ENCODE peak calls at places on chromosomes 11 and 22, in five cellular contexts. E is A549, U is prostate gland, M is right lobe of liver, T is adrenal gland. D is an unnamed sample.

GRCh38 chr11:65870706-65871681 is 1.6 kb downstream of the EFEMP2 start:
- DNase-seq in M (peak), T (no peak), U (no peak), E (no peak), D (no peak)

GRCh38 chr11:107151579-107151978 is 133.3 kb upstream of the GUCY1A2 start:
- DNase-seq in U (no peak), E (no peak), M (no peak), T (no peak), D (no peak)

GRCh38 chr11:115659061-115659963 is 155.1 kb upstream of the CADM1 start:
- DNase-seq in T (no peak), M (no peak), E (no peak), U (no peak), D (no peak)

GRCh38 chr22:43867839-43868652 is 5.7 kb upstream of the SULT4A1 start:
- DNase-seq in M (peak), T (peak), U (peak), E (peak), D (peak)

GRCh38 chr11:115541518-115541917 is 37.3 kb upstream of the CADM1 start:
- DNase-seq in T (no peak), U (no peak), E (no peak), M (no peak), D (no peak)

GRCh38 chr11:34926831-34927132 is 10.4 kb downstream of the PDHX start:
- DNase-seq in T (no peak), M (no peak), E (no peak), U (no peak), D (no peak)

GRCh38 chr11:119193001-119193400 is 7.7 kb downstream of the NHERF4 start:
- DNase-seq in T (no peak), E (no peak), U (no peak), M (no peak), D (no peak)

GRCh38 chr11:86670179-86670578 is 2.2 kb downstream of the ME3 start:
- DNase-seq in T (no peak), M (no peak), E (no peak), U (no peak), D (no peak)

GRCh38 chr11:68552542-68552941 is 92.0 kb downstream of the PPP6R3 start:
- DNase-seq in U (no peak), E (no peak), M (no peak), T (no peak), D (no peak)

GRCh38 chr11:36333897-36334296 is 37.8 kb downstream of the PRR5L start:
- DNase-seq in E (peak), U (no peak), M (no peak), T (no peak), D (no peak)

GRCh38 chr11:111849631-111850030 is 21.8 kb downstream of the ALG9 start:
- DNase-seq in U (no peak), M (no peak), T (no peak), E (no peak), D (no peak)

GRCh38 chr22:31579835-31580242 is 82.2 kb downstream of the PISD start:
- DNase-seq in E (peak), M (no peak), T (no peak), U (peak), D (no peak)

GRCh38 chr11:62613275-62613864 is 313 bp downstream of the ROM1 start:
- DNase-seq in T (peak), M (no peak), E (no peak), U (no peak), D (peak)

GRCh38 chr11:62614275-62614674 is 1.2 kb downstream of the ROM1 start:
- DNase-seq in E (no peak), M (no peak), U (no peak), T (no peak), D (no peak)

GRCh38 chr11:62610814-62611704 is 1.5 kb downstream of the EML3 start:
- DNase-seq in E (no peak), U (no peak), T (no peak), M (no peak), D (no peak)

GRCh38 chr11:62611705-62612365 is 740 bp downstream of the EML3 start:
- DNase-seq in U (no peak), E (peak), T (peak), M (no peak), D (no peak)

DNA sequence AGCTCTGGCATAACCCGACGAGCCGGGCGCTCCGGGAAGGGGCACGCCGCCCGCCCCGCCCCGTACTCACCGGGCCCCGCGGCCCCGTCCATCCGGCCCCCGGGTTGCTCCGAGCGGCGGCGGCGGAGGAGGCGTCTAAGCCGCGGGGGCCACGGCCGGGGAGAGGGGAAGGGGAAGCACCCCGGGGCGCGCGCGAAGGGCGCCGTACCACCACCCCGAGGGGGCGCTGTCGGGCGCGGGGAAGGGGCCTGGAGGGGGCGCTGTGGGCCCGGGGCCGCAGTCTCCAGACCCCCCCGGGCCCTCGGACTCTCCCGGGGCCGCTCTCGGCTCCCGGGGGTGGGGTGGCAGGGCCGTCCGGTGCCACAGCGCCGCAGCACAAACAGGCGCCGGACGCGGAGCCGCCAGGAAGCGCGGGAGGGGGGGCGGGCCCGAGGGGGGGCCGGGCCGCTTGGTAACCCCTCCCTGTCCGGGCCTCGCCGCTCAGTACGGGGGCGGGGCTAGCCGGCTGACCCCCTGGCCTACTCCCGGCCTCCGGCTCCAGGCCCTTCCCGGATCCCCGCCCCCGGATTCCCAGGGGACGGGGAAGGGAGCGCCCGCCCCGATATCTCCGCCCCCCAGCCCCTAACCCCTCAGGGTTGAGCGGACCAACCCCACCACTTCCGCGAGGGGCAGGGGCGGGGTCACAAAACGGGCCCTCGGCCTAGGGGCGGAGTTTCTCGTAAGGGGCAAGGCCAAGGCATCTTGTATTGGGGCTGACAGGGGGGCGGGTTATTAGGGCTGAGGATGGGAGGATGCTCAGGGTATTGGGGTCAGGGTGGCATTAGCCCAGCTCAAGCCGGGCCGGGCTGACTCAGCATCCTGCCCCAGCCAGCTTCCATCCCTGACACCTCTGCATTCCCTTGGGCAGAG is at the start of the genes EML3 and ROM1:
- DNase-seq in M (peak), T (peak), E (peak), U (peak), D (peak)
- TF ChIP-seq POLR2A in M (peak), T (no peak), E (no peak), U (peak), D (no peak)

DNA sequence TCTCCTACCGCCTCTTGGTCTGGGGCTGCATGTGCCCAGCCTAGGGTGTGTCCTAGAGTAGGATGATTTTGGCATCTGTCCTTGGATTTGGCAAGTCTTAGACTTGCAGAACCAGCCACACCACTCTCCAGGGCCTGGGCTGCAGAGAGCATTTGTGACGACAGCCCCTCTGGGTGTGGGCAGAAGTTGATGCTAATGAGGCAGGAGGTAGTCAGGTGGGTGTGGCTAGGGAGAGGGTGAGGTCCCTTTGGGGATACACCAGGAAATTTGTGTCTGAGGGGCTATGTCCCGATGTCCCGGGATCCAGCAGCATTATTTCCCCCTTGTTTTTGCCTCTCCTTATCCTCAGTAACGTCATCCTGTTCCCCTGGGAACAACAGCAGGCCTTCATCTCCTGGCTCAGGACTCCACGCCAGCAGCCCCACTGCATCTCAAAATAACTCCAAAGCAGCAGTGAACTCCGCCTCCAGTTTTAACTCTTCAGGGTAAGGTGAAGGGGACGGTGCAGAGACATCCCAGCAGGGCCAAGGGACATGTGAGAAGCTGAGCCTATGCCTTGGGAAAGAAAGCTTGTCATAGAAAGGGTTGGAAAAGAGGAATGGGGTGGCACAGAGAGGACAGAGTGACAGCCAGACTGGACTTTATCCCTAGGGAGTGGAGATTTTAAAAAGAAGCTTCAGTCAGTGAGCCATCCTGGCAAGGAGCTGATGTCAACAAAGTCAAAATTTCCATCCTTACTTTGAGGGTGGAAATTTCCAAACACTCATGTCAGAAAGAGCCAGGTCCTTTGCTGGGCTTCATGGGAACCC is 8.0 kb upstream of the TLCD5 start:
- DNase-seq in M (no peak), U (peak), T (peak), E (no peak), D (peak)
- H3K27ac ChIP-seq in M (no peak), U (peak), T (no peak), E (no peak), D (peak)

DNA sequence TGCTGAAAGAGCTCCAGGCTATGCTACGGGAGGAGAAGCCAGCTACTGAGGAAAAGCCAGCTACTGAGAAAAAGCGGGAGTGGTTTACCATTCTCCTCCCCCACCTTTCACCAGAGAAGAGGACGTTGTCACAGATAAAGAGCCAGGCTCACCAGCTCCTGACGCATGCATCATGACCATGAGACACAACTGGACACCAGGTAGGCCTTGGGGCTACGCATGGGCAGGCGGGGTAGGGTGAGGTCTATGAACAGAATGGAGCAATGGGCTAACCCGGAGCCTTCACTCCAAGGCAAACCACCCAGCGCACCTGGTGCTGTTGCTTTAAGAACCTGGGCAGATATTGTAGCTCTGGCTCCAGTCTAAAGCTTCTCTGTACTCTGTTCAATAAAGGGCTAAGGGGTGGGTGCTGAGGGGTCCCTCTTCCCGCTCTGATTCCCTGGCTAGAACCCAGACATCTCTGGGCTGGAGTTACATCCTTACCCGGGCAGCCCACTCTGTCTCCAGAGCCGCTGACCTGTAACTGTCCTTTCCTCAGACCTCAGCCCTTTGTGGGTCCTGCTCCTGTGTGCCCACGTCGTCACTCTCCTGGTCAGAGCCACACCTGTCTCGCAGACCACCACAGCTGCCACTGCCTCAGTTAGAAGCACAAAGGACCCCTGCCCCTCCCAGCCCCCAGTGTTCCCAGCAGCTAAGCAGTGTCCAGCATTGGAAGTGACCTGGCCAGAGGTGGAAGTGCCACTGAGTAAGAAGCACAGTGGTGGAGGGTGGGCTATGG is 1.3 kb downstream of the IL18BP start:
- DNase-seq in T (peak), M (no peak), E (no peak), U (no peak), D (no peak)
- TF ChIP-seq POLR2A in T (no peak), M (no peak), E (no peak), U (no peak), D (no peak)

GRCh38 chr22:23859201-23859600 is 1.5 kb downstream of the SLC2A11 start:
- DNase-seq in E (no peak), T (no peak), U (no peak), M (no peak), D (no peak)
- H3K27ac ChIP-seq in E (no peak), T (no peak), U (no peak), M (no peak), D (no peak)

D was measured in suprapubic skin.